ENCODE peak calls at places on chromosomes 13 and 19, in eight cellular contexts. Q is GOT3; L is COR-L47; J is T1000; H is effector memory CD4-positive, alpha-beta T cell; Y is astrocyte; B is mesothelial cell of epicardium; A is NCI-H2029 treated with DMSO at 0.1 percent for 48 hours. P is an unnamed sample.

GRCh38 chr13:41835871-41836270 is 125.0 kb downstream of the VWA8 start:
- DNase-seq in H (no peak), Q (no peak), L (no peak), J (no peak), A (no peak), Y (peak; percentile 54), B (no peak), P (no peak)

GRCh38 chr13:45548281-45548680 is 67.3 kb downstream of the ERICH6B start:
- DNase-seq in L (no peak), J (no peak), Q (no peak), H (no peak), Y (no peak), A (no peak), B (no peak), P (no peak)

GRCh38 chr13:42422681-42423080 is 150.7 kb downstream of the AKAP11 start:
- DNase-seq in L (no peak), J (no peak), A (no peak), B (no peak), H (no peak), Q (no peak), Y (no peak), P (no peak)

GRCh38 chr19:38915329-38916321 is 3.6 kb upstream of the CCER2 start:
- DNase-seq in L (no peak), A (no peak), J (no peak), Y (no peak), Q (no peak), B (no peak), H (no peak), P (no peak)

GRCh38 chr19:42985588-42985987 is 40.7 kb downstream of the PSG11 start:
- DNase-seq in Q (no peak), A (no peak), B (no peak), Y (no peak), H (no peak), L (no peak), J (no peak), P (no peak)

GRCh38 chr13:43145556-43145955 is 122.2 kb downstream of the DNAJC15 start:
- DNase-seq in Y (no peak), J (no peak), H (no peak), B (no peak), Q (no peak), A (no peak), L (no peak), P (no peak)

GRCh38 chr19:18027151-18027550 is 19.2 kb downstream of the ARRDC2 start:
- DNase-seq in A (no peak), J (no peak), Q (no peak), H (no peak), L (no peak), Y (no peak), B (no peak), P (no peak)

GRCh38 chr19:16888629-16889371 is at the start of gene F2RL3:
- DNase-seq in A (no peak), B (no peak), H (no peak), Y (peak; percentile 2), Q (no peak), L (no peak), J (no peak), P (no peak)

GRCh38 chr13:57557979-57558529 is 73.5 kb upstream of the PCDH17 start:
- DNase-seq in Y (no peak), B (no peak), H (no peak), J (no peak), A (no peak), L (no peak), Q (no peak), P (no peak)

GRCh38 chr19:10102787-10103236 is 334 bp upstream of the ANGPTL6 start:
- DNase-seq in L (no peak), H (no peak), Y (no peak), Q (no peak), B (no peak), A (no peak), J (no peak), P (no peak)

GRCh38 chr19:6521718-6522646 is 8.8 kb upstream of the TNFSF9 start:
- DNase-seq in Y (no peak), B (no peak), H (peak; percentile 50), Q (no peak), J (no peak), L (no peak), A (no peak), P (no peak)

GRCh38 chr13:112065867-112066623 is 904 bp upstream of the SOX1 start:
- DNase-seq in B (no peak), J (no peak), H (no peak), A (no peak), L (peak; percentile 84), Q (no peak), Y (no peak), P (no peak)

GRCh38 chr13:80141114-80141849 is 199.6 kb downstream of the SPRY2 start:
- DNase-seq in L (no peak), Y (peak; percentile 94), H (no peak), B (peak; percentile 40), J (no peak), A (no peak), Q (no peak), P (no peak)

GRCh38 chr19:46288896-46289588 is 7.8 kb upstream of the HIF3A start:
- DNase-seq in H (no peak), J (no peak), A (no peak), L (no peak), Y (peak; percentile 86), Q (no peak), B (no peak), P (no peak)

GRCh38 chr19:35204799-35205732 is 23.5 kb downstream of the FAM187B start:
- DNase-seq in Q (no peak), B (no peak), L (no peak), Y (no peak), A (no peak), H (no peak), J (no peak), P (peak; percentile 64)

GRCh38 chr19:14463747-14464146 is 11.4 kb downstream of the PTGER1 start:
- DNase-seq in J (no peak), L (no peak), B (no peak), H (no peak), Y (no peak), A (no peak), Q (no peak), P (no peak)

GRCh38 chr19:2166741-2167738 is 3.3 kb downstream of the DOT1L start:
- DNase-seq in L (no peak), B (no peak), Y (peak; percentile 62), J (peak; percentile 18), H (no peak), A (peak; percentile 93), Q (no peak), P (no peak)

GRCh38 chr19:1851581-1852293 is 3.5 kb upstream of the REXO1 start:
- DNase-seq in J (no peak), Q (no peak), H (peak; percentile 43), B (no peak), A (no peak), L (peak; percentile 91), Y (no peak), P (no peak)

GRCh38 chr13:109163052-109163413 is 533.6 kb downstream of the MYO16 start:
- DNase-seq in H (no peak), Q (no peak), A (no peak), L (no peak), Y (no peak), J (no peak), B (no peak), P (no peak)

GRCh38 chr19:4638828-4639530 is at the start of gene TNFAIP8L1:
- DNase-seq in Y (peak; percentile 74), H (peak; percentile 98), Q (peak; percentile 85), A (peak; percentile 89), B (peak; percentile 98), J (peak; percentile 94), L (peak; percentile 80), P (no peak)

GRCh38 chr19:5058456-5059190 is 89.7 kb downstream of the KDM4B start:
- DNase-seq in H (no peak), L (no peak), J (no peak), A (no peak), Y (peak; percentile 37), Q (no peak), B (no peak), P (no peak)

GRCh38 chr13:75135325-75135825 is 346.6 kb downstream of the TBC1D4 start:
- DNase-seq in J (peak; percentile 22), L (no peak), H (no peak), Y (peak; percentile 99), B (no peak), A (no peak), Q (no peak), P (no peak)

GRCh38 chr19:6313398-6313969 is 19.9 kb downstream of the ACER1 start:
- DNase-seq in H (no peak), Q (no peak), Y (no peak), J (no peak), L (no peak), B (no peak), A (no peak), P (no peak)

GRCh38 chr19:9819590-9819898 is 665 bp upstream of the FBXL12 start:
- DNase-seq in J (no peak), B (no peak), A (no peak), L (no peak), Q (no peak), Y (no peak), H (no peak), P (no peak)

GRCh38 chr13:94886191-94886590 is 173.8 kb upstream of the SOX21 start:
- DNase-seq in A (no peak), Q (no peak), B (no peak), L (no peak), H (no peak), J (peak; percentile 14), Y (peak; percentile 66), P (no peak)

GRCh38 chr13:95226476-95226875 is 74.8 kb downstream of the ABCC4 start:
- DNase-seq in J (no peak), A (no peak), Q (no peak), B (no peak), H (no peak), L (no peak), Y (no peak), P (no peak)

GRCh38 chr13:76339649-76340048 is 546.6 kb downstream of the KCTD12 start:
- DNase-seq in L (no peak), J (no peak), Y (no peak), A (no peak), H (no peak), Q (no peak), B (no peak), P (no peak)

GRCh38 chr19:41427647-41428480 is 690 bp upstream of the B3GNT8 start:
- DNase-seq in Q (no peak), H (peak; percentile 53), L (no peak), A (peak; percentile 30), B (no peak), J (no peak), Y (no peak), P (no peak)

GRCh38 chr19:41551711-41552110 is 24.3 kb upstream of the CEACAM21 start:
- DNase-seq in Q (no peak), Y (no peak), A (no peak), L (no peak), H (no peak), B (no peak), J (no peak), P (no peak)

GRCh38 chr19:2385053-2385721 is 25.1 kb downstream of the TMPRSS9 start:
- DNase-seq in Q (no peak), Y (peak; percentile 80), A (peak; percentile 78), L (peak; percentile 31), B (no peak), J (peak; percentile 81), H (no peak), P (no peak)

GRCh38 chr13:95455782-95456181 is 96.7 kb upstream of the CLDN10 start:
- DNase-seq in A (no peak), Y (no peak), J (no peak), Q (no peak), H (no peak), L (no peak), B (no peak), P (no peak)

GRCh38 chr19:46426506-46427162 is 2.1 kb downstream of the PNMA8C start:
- DNase-seq in L (peak; percentile 76), Y (peak; percentile 51), B (peak; percentile 78), J (no peak), H (no peak), Q (no peak), A (peak; percentile 80), P (no peak)

GRCh38 chr13:100156786-100157185 is 67.9 kb downstream of the PCCA start:
- DNase-seq in Q (no peak), L (no peak), B (no peak), Y (peak; percentile 57), A (no peak), H (no peak), J (no peak), P (no peak)

GRCh38 chr19:12790628-12791344 is 500 bp upstream of the JUNB start:
- DNase-seq in J (no peak), H (no peak), Y (no peak), L (no peak), A (no peak), Q (no peak), B (no peak), P (no peak)